ENCODE peak calls at places on chromosomes 1 and 21, in eight cellular contexts. K is left kidney; I is AG10803; P is naive thymus-derived CD4-positive, alpha-beta T cell; U is ascending aorta; L is activated CD4-positive, alpha-beta T cell treated with anti-CD3 and anti-CD28 coated beads for 48 hours; B is hypothalamus; Z is fibroblast of mammary gland. T is an unnamed sample.

GRCh38 chr1:107782192-107782845 is 182.7 kb downstream of the VAV3 start:
- DNase-seq in L (peak; percentile 32), K (peak; percentile 83), B (peak; percentile 3), I (peak; percentile 56), Z (peak; percentile 65), U (no peak), P (peak; percentile 66), T (peak; percentile 27)

GRCh38 chr21:46118871-46119564 is 21.1 kb downstream of the COL6A2 start:
- DNase-seq in Z (peak; percentile 12), L (peak; percentile 1), P (no peak), I (no peak), U (peak; percentile 5), K (no peak), B (no peak), T (no peak)

GRCh38 chr1:207822602-207823451 is 71.0 kb downstream of the CD46 start:
- DNase-seq in Z (peak; percentile 81), I (peak; percentile 71), K (peak; percentile 65), U (peak; percentile 85), L (peak; percentile 77), B (peak; percentile 82), P (peak; percentile 86), T (peak; percentile 99)

GRCh38 chr1:2564815-2565415 is 8.7 kb downstream of the TNFRSF14 start:
- DNase-seq in U (no peak), B (no peak), Z (no peak), P (no peak), I (no peak), L (no peak), K (no peak), T (no peak)

GRCh38 chr1:51518033-51518729 is 885 bp downstream of the EPS15 start:
- DNase-seq in B (no peak), U (no peak), I (no peak), Z (peak; percentile 40), L (peak; percentile 35), K (peak; percentile 79), P (peak; percentile 40), T (peak; percentile 19)

GRCh38 chr1:225137981-225138380 is 208.5 kb downstream of the DNAH14 start:
- DNase-seq in P (no peak), U (no peak), L (no peak), B (no peak), Z (no peak), I (no peak), K (no peak), T (no peak)

GRCh38 chr1:20472860-20473711 is 12.9 kb downstream of the CAMK2N1 start:
- DNase-seq in Z (peak; percentile 67), I (no peak), L (peak; percentile 42), P (no peak), U (no peak), K (peak; percentile 94), B (peak; percentile 50), T (peak; percentile 36)

GRCh38 chr21:43699933-43700599 is 18.9 kb upstream of the PDXK start:
- DNase-seq in Z (no peak), B (no peak), U (no peak), L (no peak), K (peak; percentile 24), P (no peak), I (no peak), T (no peak)

GRCh38 chr1:27806758-27807157 is 23.8 kb upstream of the PPP1R8 start:
- DNase-seq in I (no peak), L (no peak), B (no peak), Z (no peak), U (no peak), P (no peak), K (no peak), T (no peak)